ENCODE peak calls at places on chromosomes 11 and 22, in eight cellular contexts. Z is activated CD8-positive, alpha-beta memory T cell treated with anti-CD3 and anti-CD28 coated beads, Interleukin-2, amount 50 U/mL, for 4 hours; G is iris pigment epithelial cell; Q is D341Med; J is iPS-NIHi11; U is stimulated activated CD4-positive, alpha-beta T cell treated with anti-CD3 and anti-CD28 coated beads, Interleukin-15, amount 100 ng/mL, for 48 hours; X is GM23248; P is ascending aorta. A is an unnamed sample.

GRCh38 chr22:43295660-43296059 is 47.5 kb downstream of the SCUBE1 start:
- DNase-seq in X (no peak), Z (no peak), P (no peak), G (no peak), Q (no peak), J (no peak), U (no peak), A (no peak)

GRCh38 chr22:25282671-25283561 is 63.5 kb downstream of the CRYBB2 start:
- DNase-seq in U (no peak), Z (no peak), G (no peak), X (no peak), J (peak), Q (peak), P (no peak), A (no peak)

GRCh38 chr22:29268511-29269229 is 602 bp downstream of the EWSR1 start:
- DNase-seq in Q (peak), J (peak), P (peak), X (peak), U (peak), Z (no peak), G (peak), A (peak)

GRCh38 chr22:46934746-46935491 is 172.5 kb downstream of the TBC1D22A start:
- DNase-seq in J (no peak), Q (no peak), G (peak), P (no peak), U (peak), Z (no peak), X (peak), A (no peak)

GRCh38 chr11:295351-296205 is 3.7 kb downstream of the IFITM5 start:
- DNase-seq in J (no peak), U (no peak), X (no peak), Z (peak), P (no peak), Q (no peak), G (no peak), A (no peak)

GRCh38 chr11:75263944-75264349 is 23.4 kb downstream of the TPBGL start:
- DNase-seq in J (no peak), Q (no peak), U (no peak), X (no peak), Z (no peak), P (no peak), G (no peak), A (no peak)

GRCh38 chr11:119416606-119417580 is 6.1 kb downstream of the THY1 start:
- DNase-seq in Z (no peak), P (no peak), U (no peak), J (no peak), G (peak), Q (no peak), X (peak), A (no peak)

GRCh38 chr11:121338536-121338935 is 46.0 kb downstream of the SC5D start:
- DNase-seq in Q (no peak), Z (no peak), U (no peak), P (no peak), X (no peak), J (no peak), G (no peak), A (no peak)

GRCh38 chr11:106461839-106462545 is 384.5 kb downstream of the AASDHPPT start:
- DNase-seq in G (peak), X (no peak), Q (no peak), U (no peak), J (no peak), Z (no peak), P (no peak), A (no peak)

GRCh38 chr11:34632105-34632780 is 11.3 kb downstream of the EHF start:
- DNase-seq in G (no peak), X (peak), J (peak), P (no peak), Q (no peak), Z (no peak), U (no peak), A (no peak)

GRCh38 chr11:772429-773390 is 4.6 kb downstream of the GATD1 start:
- DNase-seq in P (no peak), G (no peak), Q (no peak), Z (no peak), X (no peak), U (no peak), J (no peak), A (no peak)

GRCh38 chr22:27372969-27373670 is 428.4 kb downstream of the MN1 start:
- DNase-seq in U (no peak), G (peak), Z (no peak), X (no peak), P (no peak), Q (no peak), J (peak), A (no peak)

A was measured in natural killer cell treated with Interleukin-12 subunit alpha and Interleukin-12 subunit beta and Interleukin-15 and Interleukin-18, amount 100 ng/mL, for 72 hours.